ENCODE peak calls at places on chromosomes 4 and X, in nine cellular contexts. One of them, this sample, is unnamed.
A peak's percentile ranks its signal among the peaks of the same experiment; 100 is the strongest.

GRCh38 chrX:39536165-39536564 is 561.6 kb downstream of the BCOR start:
- DNase-seq in foreskin fibroblast: no peak
- DNase-seq in PC-3: no peak
- DNase-seq in uterus: no peak
- DNase-seq in cardiac fibroblast: no peak
- DNase-seq in prostate gland: no peak
- DNase-seq in IMR-90: no peak
- DNase-seq in CD8-positive, alpha-beta T cell: no peak
- DNase-seq in tibial artery: no peak
- DNase-seq in this sample: no peak

GRCh38 chrX:79572566-79572965 is 205.4 kb upstream of the ITM2A start:
- DNase-seq in prostate gland: no peak
- DNase-seq in tibial artery: no peak
- DNase-seq in CD8-positive, alpha-beta T cell: no peak
- DNase-seq in uterus: no peak
- DNase-seq in PC-3: no peak
- DNase-seq in foreskin fibroblast: no peak
- DNase-seq in IMR-90: no peak
- DNase-seq in cardiac fibroblast: no peak
- DNase-seq in this sample: no peak

GRCh38 chrX:67893931-67894330 is 350.1 kb downstream of the AR start:
- DNase-seq in prostate gland: no peak
- DNase-seq in CD8-positive, alpha-beta T cell: no peak
- DNase-seq in cardiac fibroblast: peak; percentile 0
- DNase-seq in tibial artery: no peak
- DNase-seq in IMR-90: peak; percentile 3
- DNase-seq in PC-3: peak; percentile 10
- DNase-seq in foreskin fibroblast: no peak
- DNase-seq in uterus: no peak
- DNase-seq in this sample: peak; percentile 1

GRCh38 chr4:142091691-142092182 is 455.4 kb downstream of the IL15 start:
- DNase-seq in prostate gland: no peak
- DNase-seq in PC-3: peak; percentile 92
- DNase-seq in foreskin fibroblast: peak; percentile 96
- DNase-seq in cardiac fibroblast: peak; percentile 100
- DNase-seq in tibial artery: peak; percentile 30
- DNase-seq in CD8-positive, alpha-beta T cell: no peak
- DNase-seq in IMR-90: peak; percentile 99
- DNase-seq in uterus: peak; percentile 38
- DNase-seq in this sample: peak; percentile 100

GRCh38 chr4:142406917-142407501 is 439.1 kb downstream of the INPP4B start:
- DNase-seq in uterus: no peak
- DNase-seq in IMR-90: no peak
- DNase-seq in cardiac fibroblast: peak; percentile 12
- DNase-seq in PC-3: peak; percentile 63
- DNase-seq in foreskin fibroblast: no peak
- DNase-seq in tibial artery: no peak
- DNase-seq in CD8-positive, alpha-beta T cell: no peak
- DNase-seq in prostate gland: no peak
- DNase-seq in this sample: peak; percentile 30

GRCh38 chrX:22730542-22730941 is 269.2 kb upstream of the DDX53 start:
- DNase-seq in PC-3: no peak
- DNase-seq in cardiac fibroblast: no peak
- DNase-seq in IMR-90: no peak
- DNase-seq in tibial artery: no peak
- DNase-seq in prostate gland: no peak
- DNase-seq in uterus: no peak
- DNase-seq in CD8-positive, alpha-beta T cell: no peak
- DNase-seq in foreskin fibroblast: no peak
- DNase-seq in this sample: no peak

GRCh38 chrX:48956728-48957414 is 536 bp downstream of the OTUD5 start:
- DNase-seq in uterus: no peak
- DNase-seq in prostate gland: peak; percentile 3
- DNase-seq in IMR-90: no peak
- DNase-seq in CD8-positive, alpha-beta T cell: no peak
- DNase-seq in cardiac fibroblast: no peak
- DNase-seq in foreskin fibroblast: peak; percentile 34
- DNase-seq in tibial artery: no peak
- DNase-seq in PC-3: no peak
- DNase-seq in this sample: no peak

GRCh38 chrX:132858018-132858417 is 100.4 kb downstream of the HS6ST2 start:
- DNase-seq in tibial artery: no peak
- DNase-seq in uterus: no peak
- DNase-seq in CD8-positive, alpha-beta T cell: no peak
- DNase-seq in cardiac fibroblast: peak; percentile 61
- DNase-seq in IMR-90: no peak
- DNase-seq in prostate gland: no peak
- DNase-seq in PC-3: peak; percentile 60
- DNase-seq in foreskin fibroblast: no peak
- DNase-seq in this sample: no peak

GRCh38 chr4:105457997-105458396 is 15.9 kb downstream of the PPA2 start:
- DNase-seq in tibial artery: no peak
- DNase-seq in foreskin fibroblast: peak; percentile 6
- DNase-seq in CD8-positive, alpha-beta T cell: no peak
- DNase-seq in IMR-90: peak; percentile 42
- DNase-seq in prostate gland: no peak
- DNase-seq in cardiac fibroblast: peak; percentile 53
- DNase-seq in uterus: no peak
- DNase-seq in PC-3: no peak
- DNase-seq in this sample: peak; percentile 32

GRCh38 chr4:96558466-96558865 is 718.6 kb downstream of the PDHA2 start:
- DNase-seq in cardiac fibroblast: no peak
- DNase-seq in foreskin fibroblast: no peak
- DNase-seq in uterus: no peak
- DNase-seq in CD8-positive, alpha-beta T cell: no peak
- DNase-seq in prostate gland: no peak
- DNase-seq in PC-3: no peak
- DNase-seq in IMR-90: no peak
- DNase-seq in tibial artery: no peak
- DNase-seq in this sample: no peak

GRCh38 chr4:129095811-129096454 is at the start of gene C4orf33:
- DNase-seq in IMR-90: peak; percentile 66
- DNase-seq in CD8-positive, alpha-beta T cell: peak; percentile 70
- DNase-seq in cardiac fibroblast: peak; percentile 81
- DNase-seq in tibial artery: peak; percentile 70
- DNase-seq in uterus: peak; percentile 63
- DNase-seq in PC-3: peak; percentile 66
- DNase-seq in foreskin fibroblast: peak; percentile 83
- DNase-seq in prostate gland: peak; percentile 43
- DNase-seq in this sample: peak; percentile 74

DNA sequence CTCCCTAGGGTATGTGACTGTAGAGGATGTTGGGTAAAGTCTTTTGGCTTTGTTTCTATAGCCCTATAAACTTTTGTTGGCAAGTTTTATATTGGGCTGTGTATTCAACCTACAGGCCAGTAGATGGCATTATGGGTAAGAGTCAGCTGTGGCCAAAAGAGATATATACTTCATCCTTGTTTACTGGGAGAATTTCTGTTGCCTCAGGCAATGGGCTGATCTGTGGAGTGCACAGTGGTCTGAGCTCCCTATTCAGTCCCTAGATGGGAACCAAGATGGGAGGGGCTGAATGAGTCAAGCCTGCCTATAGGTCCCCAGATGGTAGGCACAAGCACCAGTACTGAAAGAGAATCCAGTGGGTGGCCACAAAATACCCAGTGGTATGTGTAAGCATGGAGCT is 580.6 kb downstream of the EPHA5 start:
- DNase-seq in IMR-90: no peak
- DNase-seq in cardiac fibroblast: peak; percentile 28
- DNase-seq in prostate gland: no peak
- DNase-seq in foreskin fibroblast: no peak
- DNase-seq in uterus: no peak
- DNase-seq in PC-3: peak; percentile 83
- DNase-seq in tibial artery: no peak
- DNase-seq in CD8-positive, alpha-beta T cell: no peak
- DNase-seq in this sample: peak; percentile 10
- TF ChIP-seq CTCF in IMR-90: no peak
- TF ChIP-seq CTCF in cardiac fibroblast: peak; percentile 29
- TF ChIP-seq CTCF in prostate gland: no peak
- TF ChIP-seq CTCF in foreskin fibroblast: no peak
- TF ChIP-seq CTCF in uterus: no peak
- TF ChIP-seq CTCF in PC-3: peak; percentile 79
- TF ChIP-seq CTCF in tibial artery: no peak
- TF ChIP-seq CTCF in CD8-positive, alpha-beta T cell: no peak
- TF ChIP-seq CTCF in this sample: peak; percentile 10

DNA sequence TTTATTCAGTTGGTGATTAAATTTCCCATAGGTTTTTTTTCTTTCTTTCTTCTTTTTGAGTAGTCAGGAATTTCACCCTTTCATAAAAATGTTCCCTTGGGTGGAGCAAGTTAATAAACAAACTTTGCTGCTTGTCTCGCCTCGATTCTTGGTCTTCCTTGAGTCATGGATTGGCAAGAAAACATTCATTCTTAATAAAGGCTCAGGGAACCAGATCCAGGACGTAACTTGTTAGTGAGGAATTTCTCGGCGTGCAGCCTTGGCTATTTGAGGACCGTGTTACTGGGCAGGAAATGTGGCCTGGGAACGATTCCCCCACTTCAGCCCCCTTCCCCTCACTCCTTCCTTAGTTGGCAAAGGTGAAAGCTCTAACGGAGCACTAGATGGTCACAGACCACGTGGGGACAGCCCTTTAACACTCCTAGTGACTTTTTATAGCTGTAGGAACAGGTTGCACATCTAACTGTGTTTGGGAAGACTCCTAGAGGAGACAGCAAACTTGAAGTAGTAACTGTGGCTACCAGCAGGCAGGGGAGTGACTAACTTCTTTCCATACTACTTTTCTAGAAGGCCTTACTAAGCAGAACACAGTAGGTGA is 106.8 kb downstream of the UCHL1 start:
- DNase-seq in uterus: peak; percentile 23
- DNase-seq in prostate gland: peak; percentile 50
- DNase-seq in PC-3: peak; percentile 60
- DNase-seq in foreskin fibroblast: peak; percentile 67
- DNase-seq in IMR-90: no peak
- DNase-seq in CD8-positive, alpha-beta T cell: no peak
- DNase-seq in tibial artery: peak; percentile 67
- DNase-seq in cardiac fibroblast: peak; percentile 34
- DNase-seq in this sample: peak; percentile 82
- H3K4me3 ChIP-seq in uterus: no peak overlapping the region
- H3K4me3 ChIP-seq in prostate gland: no peak overlapping the region
- H3K4me3 ChIP-seq in PC-3: peak overlapping the region; percentile 85
- H3K4me3 ChIP-seq in foreskin fibroblast: peak overlapping the region; percentile 7
- H3K4me3 ChIP-seq in IMR-90: no peak overlapping the region
- H3K4me3 ChIP-seq in CD8-positive, alpha-beta T cell: no peak overlapping the region
- H3K4me3 ChIP-seq in tibial artery: peak overlapping the region; percentile 90
- H3K4me3 ChIP-seq in cardiac fibroblast: no peak overlapping the region
- H3K4me3 ChIP-seq in this sample: peak overlapping the region; percentile 7

DNA sequence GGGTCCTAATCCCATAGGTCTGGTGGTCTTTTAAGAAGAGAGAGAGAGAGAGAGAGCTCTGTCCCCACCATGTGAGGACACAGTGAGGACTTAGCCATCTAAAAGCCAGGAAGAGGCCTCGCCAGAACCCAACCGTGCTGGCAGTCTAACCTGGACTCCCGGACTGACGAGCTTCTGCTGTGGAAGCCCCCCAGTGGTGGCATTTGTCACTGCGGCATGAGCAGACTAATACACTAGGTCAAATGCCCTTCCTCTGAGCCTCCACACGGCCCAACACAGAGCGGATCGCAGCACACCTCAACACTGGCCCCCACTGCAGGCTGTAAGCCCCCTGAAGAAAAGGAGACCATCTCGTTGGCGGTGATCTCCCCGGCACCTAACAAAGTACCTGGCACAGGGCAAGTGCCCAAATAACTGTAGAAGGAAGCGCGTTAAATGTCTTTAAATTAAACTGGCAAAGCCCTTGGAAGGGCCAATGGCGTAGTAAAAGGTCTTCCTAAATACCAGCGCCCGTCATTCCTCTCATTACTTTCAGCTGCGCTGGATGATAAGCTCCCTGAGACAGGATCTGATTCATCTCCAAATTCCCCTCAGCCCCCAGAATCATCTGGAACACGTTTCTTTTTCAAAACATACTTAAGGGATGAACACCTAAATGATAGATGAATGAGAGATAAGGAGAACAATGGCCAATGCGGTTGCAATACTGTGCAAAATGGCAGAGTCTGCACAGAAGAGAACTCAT is 95.2 kb downstream of the AFAP1 start:
- DNase-seq in uterus: peak; percentile 82
- DNase-seq in foreskin fibroblast: peak; percentile 81
- DNase-seq in IMR-90: peak; percentile 99
- DNase-seq in cardiac fibroblast: peak; percentile 99
- DNase-seq in tibial artery: peak; percentile 70
- DNase-seq in prostate gland: peak; percentile 36
- DNase-seq in CD8-positive, alpha-beta T cell: peak; percentile 82
- DNase-seq in PC-3: peak; percentile 89
- DNase-seq in this sample: peak; percentile 99
- TF ChIP-seq CTCF in uterus: peak; percentile 46
- TF ChIP-seq CTCF in foreskin fibroblast: peak; percentile 53
- TF ChIP-seq CTCF in IMR-90: peak; percentile 68
- TF ChIP-seq CTCF in cardiac fibroblast: peak; percentile 71
- TF ChIP-seq CTCF in tibial artery: peak; percentile 60
- TF ChIP-seq CTCF in prostate gland: no peak
- TF ChIP-seq CTCF in CD8-positive, alpha-beta T cell: peak; percentile 60
- TF ChIP-seq CTCF in PC-3: peak; percentile 67
- TF ChIP-seq CTCF in this sample: peak; percentile 71

GRCh38 chr4:10018818-10019438 is 2.4 kb downstream of the SLC2A9 start:
- DNase-seq in foreskin fibroblast: peak; percentile 96
- DNase-seq in CD8-positive, alpha-beta T cell: peak; percentile 96
- DNase-seq in cardiac fibroblast: peak; percentile 98
- DNase-seq in prostate gland: peak; percentile 94
- DNase-seq in IMR-90: peak; percentile 93
- DNase-seq in tibial artery: peak; percentile 95
- DNase-seq in PC-3: peak; percentile 88
- DNase-seq in uterus: peak; percentile 98
- DNase-seq in this sample: peak; percentile 95
- H3K4me3 ChIP-seq in foreskin fibroblast: peak overlapping the region; percentile 43
- H3K4me3 ChIP-seq in CD8-positive, alpha-beta T cell: peak overlapping the region; percentile 60
- H3K4me3 ChIP-seq in cardiac fibroblast: peak overlapping the region; percentile 45
- H3K4me3 ChIP-seq in prostate gland: peak overlapping the region; percentile 23
- H3K4me3 ChIP-seq in IMR-90: peak overlapping the region; percentile 29
- H3K4me3 ChIP-seq in tibial artery: peak overlapping the region; percentile 38
- H3K4me3 ChIP-seq in PC-3: peak overlapping the region; percentile 64
- H3K4me3 ChIP-seq in uterus: peak overlapping the region; percentile 38
- H3K4me3 ChIP-seq in this sample: peak overlapping the region; percentile 56

DNA sequence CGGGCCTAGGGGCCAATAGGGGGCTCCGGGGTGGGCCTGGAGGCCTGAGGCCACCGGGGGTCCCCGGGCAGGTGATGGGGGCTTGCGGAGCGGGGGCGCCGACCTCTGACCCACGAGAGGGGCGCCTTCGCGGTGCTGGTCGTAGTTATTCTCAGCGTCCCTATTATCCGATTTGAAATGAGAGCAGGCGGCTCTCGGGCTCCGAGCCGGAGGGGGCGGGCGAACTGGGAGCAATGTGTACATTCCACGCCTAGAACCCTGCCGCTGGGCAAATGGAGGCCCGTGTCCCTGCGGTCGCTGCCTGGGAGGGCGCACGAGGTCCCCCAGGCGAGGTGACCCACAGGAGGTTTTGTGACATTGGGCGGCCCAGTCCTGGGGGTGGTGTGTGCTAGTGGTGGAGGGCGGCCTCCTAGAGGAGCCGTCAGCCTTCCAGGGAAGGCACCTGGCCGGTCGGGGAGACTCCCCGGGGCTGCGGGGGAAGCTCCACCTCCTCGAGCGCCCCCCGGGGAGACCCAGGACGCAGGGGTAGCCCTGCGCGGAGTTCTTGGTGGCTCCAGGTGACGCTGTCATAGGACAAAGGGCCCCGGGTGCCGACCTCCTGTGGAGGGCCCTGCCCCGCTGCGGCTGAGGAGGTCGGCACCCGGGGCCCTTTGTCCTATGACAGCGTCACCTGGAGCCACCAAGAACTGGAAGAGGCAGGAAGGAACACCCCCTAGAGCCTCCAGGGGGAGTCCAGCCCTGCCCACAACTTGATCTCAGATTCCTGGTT is 102.6 kb upstream of the PRKX start:
- DNase-seq in IMR-90: peak; percentile 12
- DNase-seq in uterus: peak; percentile 48
- DNase-seq in PC-3: peak; percentile 42
- DNase-seq in CD8-positive, alpha-beta T cell: peak; percentile 76
- DNase-seq in prostate gland: peak; percentile 28
- DNase-seq in cardiac fibroblast: peak; percentile 23
- DNase-seq in tibial artery: peak; percentile 42
- DNase-seq in foreskin fibroblast: peak; percentile 62
- DNase-seq in this sample: peak; percentile 31
- TF ChIP-seq CTCF in IMR-90: no peak
- TF ChIP-seq CTCF in uterus: no peak
- TF ChIP-seq CTCF in PC-3: no peak
- TF ChIP-seq CTCF in CD8-positive, alpha-beta T cell: no peak
- TF ChIP-seq CTCF in prostate gland: no peak
- TF ChIP-seq CTCF in cardiac fibroblast: no peak
- TF ChIP-seq CTCF in tibial artery: no peak
- TF ChIP-seq CTCF in foreskin fibroblast: no peak
- TF ChIP-seq CTCF in this sample: peak; percentile 33

This sample was measured in fibroblast of the aortic adventitia.